ENCODE peak calls at places on chromosomes 16 and 17, in five cellular contexts. G is IMR-90, Q is neuronal stem cell, O is H9, I is H1. U is an unnamed sample.

GRCh38 chr16:65202461-65202860 is 80.6 kb upstream of the CDH11 start:
- DNase-seq in G (peak; percentile 79), Q (no peak), O (no peak), I (no peak), U (peak; percentile 43)

GRCh38 chr16:10385725-10386516 is at the start of gene ATF7IP2:
- DNase-seq in G (peak; percentile 77), Q (peak; percentile 71), O (peak; percentile 98), I (peak; percentile 89), U (peak; percentile 92)

GRCh38 chr16:84648595-84649510 is 542 bp downstream of the KLHL36 start:
- DNase-seq in G (no peak), Q (no peak), O (no peak), I (no peak), U (peak; percentile 51)

GRCh38 chr17:40519089-40519775 is 17.8 kb upstream of the TNS4 start:
- DNase-seq in G (no peak), Q (no peak), O (no peak), I (no peak), U (no peak)

GRCh38 chr16:56401482-56401881 is 23.9 kb downstream of the AMFR start:
- DNase-seq in G (no peak), Q (no peak), O (peak; percentile 44), I (no peak), U (no peak)

GRCh38 chr16:27449434-27450188 is 47.6 kb downstream of the IL21R start:
- DNase-seq in G (no peak), Q (no peak), O (no peak), I (no peak), U (no peak)

GRCh38 chr17:2049333-2050245 is 5.3 kb upstream of the HIC1 start:
- DNase-seq in G (peak; percentile 77), Q (peak; percentile 88), O (peak; percentile 83), I (no peak), U (peak; percentile 79)

GRCh38 chr16:76335187-76335974 is 58.2 kb downstream of the CNTNAP4 start:
- DNase-seq in G (no peak), Q (no peak), O (no peak), I (peak; percentile 5), U (no peak)

DNA sequence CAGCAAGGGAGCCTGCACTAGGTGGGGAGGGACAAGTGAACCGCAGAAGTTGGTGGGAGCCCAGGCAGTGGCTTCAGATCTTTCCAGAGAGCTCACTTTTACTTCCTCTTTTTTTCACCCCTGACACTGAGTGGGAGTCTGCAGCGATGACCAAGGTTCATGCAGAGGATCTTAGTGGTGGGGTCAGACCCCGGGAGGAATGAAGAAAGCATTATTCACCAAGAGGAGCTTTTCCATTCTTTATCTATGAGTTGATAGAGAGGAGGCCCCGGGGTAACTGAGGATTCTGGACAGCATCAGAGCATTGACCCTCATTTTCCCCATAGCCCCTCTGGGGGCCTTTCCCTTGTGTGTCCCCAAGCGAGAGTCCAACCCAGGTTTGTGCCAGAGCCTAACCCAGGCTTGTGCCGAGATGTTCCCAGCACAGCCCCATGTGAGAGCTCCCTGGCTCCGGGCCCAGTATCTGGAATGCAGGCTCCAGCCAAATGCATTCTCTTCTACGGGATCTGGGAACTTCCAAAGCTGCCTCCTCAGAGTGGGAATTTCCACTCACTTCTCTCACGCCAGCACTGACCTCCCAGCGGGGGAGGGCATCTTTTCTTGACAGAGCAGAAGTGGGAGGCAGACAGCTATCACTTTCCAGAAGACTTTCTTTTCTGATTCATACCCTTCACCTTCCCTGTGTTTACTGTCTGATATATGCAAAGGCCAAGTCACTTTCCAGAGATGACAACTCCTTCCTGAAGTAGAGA is 2.8 kb upstream of the CCL2 start:
- DNase-seq in G (peak; percentile 95), Q (no peak), O (no peak), I (no peak), U (peak; percentile 96)
- H2BK15ac ChIP-seq in G (peak overlapping the region; percentile 80), Q (no peak overlapping the region), O (no peak overlapping the region), I (no peak overlapping the region), U (no peak overlapping the region)

GRCh38 chr17:72591500-72592241 is 470.9 kb downstream of the SOX9 start:
- DNase-seq in G (no peak), Q (peak; percentile 45), O (peak; percentile 63), I (no peak), U (peak; percentile 35)
- H2AFZ ChIP-seq in G (peak overlapping the region; percentile 97), Q (peak overlapping the region; percentile 97), O (no peak overlapping the region), I (no peak overlapping the region), U (peak overlapping the region; percentile 30)

GRCh38 chr17:50177476-50177875 is 11.7 kb downstream of the SGCA start:
- DNase-seq in G (no peak), Q (no peak), O (no peak), I (no peak), U (no peak)

GRCh38 chr17:50176559-50177471 is 11.0 kb downstream of the SGCA start:
- DNase-seq in G (no peak), Q (no peak), O (no peak), I (no peak), U (peak; percentile 39)

GRCh38 chr17:50180593-50180992 is 14.8 kb downstream of the SGCA start:
- DNase-seq in G (peak; percentile 24), Q (no peak), O (no peak), I (no peak), U (no peak)

GRCh38 chr17:50180066-50180465 is 14.3 kb downstream of the SGCA start:
- DNase-seq in G (no peak), Q (no peak), O (no peak), I (no peak), U (no peak)

DNA sequence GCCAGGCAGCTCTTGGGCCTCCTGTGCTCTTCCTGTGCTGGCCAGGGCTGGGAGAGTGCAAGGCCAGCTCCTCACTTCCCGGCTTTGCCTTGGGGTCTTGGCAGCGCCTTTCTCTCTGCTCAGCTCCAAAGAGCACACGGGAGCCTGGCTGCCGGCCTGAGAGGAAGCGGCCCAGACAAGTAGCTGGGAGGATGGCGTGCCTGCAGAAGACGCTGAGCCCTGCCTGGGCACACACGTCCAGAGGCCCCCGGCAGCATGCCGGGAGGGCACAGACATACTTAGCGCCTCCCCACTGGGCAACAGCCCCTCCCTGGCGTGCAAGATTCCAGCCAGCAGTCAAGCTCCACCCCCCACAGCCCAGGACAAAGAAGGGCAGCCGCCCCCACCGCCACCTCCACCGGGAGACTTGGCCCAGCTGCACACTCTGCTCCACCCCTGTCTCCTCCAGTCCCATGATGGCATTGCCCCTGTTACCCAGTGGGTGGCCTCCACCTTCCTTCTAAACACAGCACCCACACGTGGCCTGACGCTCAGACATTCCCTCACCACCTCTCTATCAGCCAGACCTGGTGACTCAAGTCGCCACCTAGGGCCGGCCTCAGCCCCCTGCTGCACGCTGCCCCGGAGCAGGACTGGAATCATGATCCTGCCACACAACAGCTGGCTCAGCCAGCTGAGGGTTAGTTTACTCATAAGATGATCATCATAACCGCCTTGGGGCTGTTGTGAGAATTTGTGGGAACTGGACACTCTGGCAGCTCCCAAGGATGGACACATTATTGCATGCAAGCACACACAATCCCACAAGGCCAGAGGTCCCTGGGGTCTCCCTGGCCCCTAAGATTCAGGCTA is 12.4 kb downstream of the SGCA start:
- DNase-seq in G (peak; percentile 99), Q (no peak), O (peak; percentile 88), I (peak; percentile 39), U (peak; percentile 99)
- H2BK15ac ChIP-seq in G (peak overlapping the region; percentile 97), Q (peak overlapping the region; percentile 100), O (no peak overlapping the region), I (peak overlapping the region; percentile 66), U (peak overlapping the region; percentile 31)

DNA sequence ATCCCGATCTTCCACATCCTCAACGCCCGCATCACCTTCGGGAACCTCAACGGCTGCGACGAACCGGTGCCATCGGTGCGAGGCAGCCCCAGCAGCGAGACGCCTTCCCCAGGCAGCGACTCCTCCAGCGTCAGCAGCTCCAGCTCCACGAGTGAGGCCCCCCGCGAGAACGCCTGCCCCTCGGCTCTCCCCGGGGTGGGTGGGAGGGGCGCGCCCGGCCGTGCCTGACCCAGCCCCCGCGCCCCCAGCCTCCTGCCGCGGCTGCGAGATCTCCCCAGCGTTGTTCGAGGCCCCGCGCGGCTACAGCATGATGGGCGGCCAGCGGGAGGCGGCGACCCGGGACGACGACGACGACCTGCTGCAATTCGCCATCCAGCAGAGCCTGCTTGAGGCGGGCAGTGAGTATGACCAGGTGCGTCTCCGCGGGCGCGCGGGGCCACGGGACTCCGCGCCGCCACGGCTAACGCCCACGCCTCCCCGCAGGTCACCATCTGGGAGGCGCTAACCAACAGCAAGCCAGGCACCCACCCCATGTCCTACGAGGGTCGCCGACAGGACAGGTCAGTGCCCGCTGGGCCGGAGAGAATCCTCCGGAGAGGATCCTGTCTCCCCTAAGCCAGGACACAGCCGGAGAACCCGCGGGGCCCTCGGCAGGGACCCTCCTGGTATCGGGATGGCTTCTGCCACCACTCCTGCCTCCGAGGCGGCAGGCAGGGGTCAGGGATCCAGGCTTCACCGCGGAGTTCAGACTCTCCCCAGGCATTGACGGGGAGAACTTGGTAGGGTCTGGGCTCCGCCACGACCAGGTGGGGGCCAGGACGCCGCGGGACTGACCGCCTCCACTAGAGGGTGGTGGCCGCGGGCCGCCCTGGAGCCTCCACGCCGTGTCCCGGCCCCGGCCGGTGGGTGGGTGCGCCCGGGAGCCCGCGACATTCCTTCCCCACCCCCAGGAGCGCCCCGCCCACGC is 10.0 kb downstream of the CORO6 start:
- DNase-seq in G (no peak), Q (no peak), O (peak; percentile 55), I (no peak), U (no peak)
- H2AFZ ChIP-seq in G (peak overlapping the region; percentile 92), Q (no peak overlapping the region), O (no peak overlapping the region), I (no peak overlapping the region), U (no peak overlapping the region)

GRCh38 chr17:54348234-54348633 is 525.5 kb downstream of the KIF2B start:
- DNase-seq in G (no peak), Q (no peak), O (no peak), I (no peak), U (no peak)

GRCh38 chr17:54347495-54347894 is 524.8 kb downstream of the KIF2B start:
- DNase-seq in G (no peak), Q (no peak), O (no peak), I (no peak), U (no peak)
- H2BK15ac ChIP-seq in G (no peak overlapping the region), Q (no peak overlapping the region), O (no peak overlapping the region), I (no peak overlapping the region), U (no peak overlapping the region)

GRCh38 chr17:78272914-78273258 is 41.5 kb downstream of the TMEM235 start:
- DNase-seq in G (no peak), Q (no peak), O (no peak), I (no peak), U (no peak)
- H2AFZ ChIP-seq in G (peak overlapping the region; percentile 70), Q (peak overlapping the region; percentile 4), O (no peak overlapping the region), I (peak overlapping the region; percentile 4), U (peak overlapping the region; percentile 29)

DNA sequence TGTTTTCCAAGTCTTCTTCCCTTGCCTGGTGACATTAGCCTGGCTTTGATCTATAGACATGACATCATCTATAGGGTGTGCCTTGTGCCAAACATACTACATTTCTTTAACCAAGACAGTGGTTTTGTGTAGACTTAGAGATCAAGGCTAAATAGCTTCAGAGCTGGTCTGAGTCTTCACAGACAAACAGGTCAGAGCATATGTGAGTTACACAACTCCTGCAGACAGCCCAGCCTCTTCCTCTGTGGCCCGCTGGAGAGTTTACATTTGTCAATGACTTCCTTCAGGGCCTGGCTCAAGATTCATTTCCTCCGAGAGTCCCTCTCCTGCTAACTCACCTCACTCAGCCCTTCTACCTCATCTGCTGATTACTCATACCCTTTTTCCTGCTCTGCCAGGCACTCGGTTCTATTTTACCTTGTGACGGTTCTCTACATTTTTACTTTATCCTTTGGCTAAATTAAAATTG is 73.1 kb upstream of the TANC2 start:
- DNase-seq in G (peak; percentile 93), Q (no peak), O (peak; percentile 47), I (no peak), U (peak; percentile 95)
- H2BK15ac ChIP-seq in G (no peak overlapping the region), Q (no peak overlapping the region), O (no peak overlapping the region), I (no peak overlapping the region), U (no peak overlapping the region)